ENCODE peak calls at places on chromosomes 16 and 17, in four cellular contexts. J is heart left ventricle, C is fibroblast of lung, N is GM23338. D is an unnamed sample.
A peak's percentile ranks its signal among the peaks of the same experiment; 100 is the strongest.

GRCh38 chr17:44147812-44148211 is 6.1 kb downstream of the HROB start:
- DNase-seq in J (peak; percentile 10), N (no peak), C (no peak), D (no peak)

GRCh38 chr16:11136600-11136999 is 119.4 kb downstream of the SOCS1 start:
- DNase-seq in C (peak; percentile 38), J (peak; percentile 71), N (no peak), D (no peak)

GRCh38 chr17:55735784-55736405 is 13.2 kb upstream of the TMEM100 start:
- DNase-seq in N (peak; percentile 78), C (peak; percentile 54), J (peak; percentile 31), D (no peak)

GRCh38 chr16:77789646-77790370 is 1.4 kb downstream of the VAT1L start:
- DNase-seq in N (peak; percentile 25), J (no peak), C (no peak), D (no peak)

GRCh38 chr17:10698116-10698818 is 873 bp downstream of the ADPRM start:
- DNase-seq in N (peak; percentile 11), C (peak; percentile 18), J (no peak), D (no peak)

GRCh38 chr17:33647976-33648375 is 354.9 kb upstream of the ASIC2 start:
- DNase-seq in C (peak; percentile 7), N (peak; percentile 67), J (no peak), D (no peak)

GRCh38 chr16:10013364-10013763 is 168.9 kb downstream of the GRIN2A start:
- DNase-seq in C (no peak), N (peak; percentile 41), J (no peak), D (no peak)

GRCh38 chr17:73420897-73421296 is 109.1 kb upstream of the CDC42EP4 start:
- DNase-seq in C (peak; percentile 28), J (no peak), N (peak; percentile 62), D (no peak)

GRCh38 chr16:66057056-66057455 is 309.4 kb upstream of the CDH5 start:
- DNase-seq in C (no peak), N (no peak), J (no peak), D (no peak)

GRCh38 chr17:34300652-34301390 is 15.3 kb downstream of the CCL11 start:
- DNase-seq in N (no peak), J (no peak), C (peak; percentile 93), D (no peak)

GRCh38 chr17:79322216-79323123 is 247.8 kb downstream of the ENGASE start:
- DNase-seq in J (no peak), C (no peak), N (no peak), D (no peak)

GRCh38 chr16:24539850-24540484 is 601 bp downstream of the RBBP6 start:
- DNase-seq in C (peak; percentile 61), N (peak; percentile 33), J (peak; percentile 70), D (no peak)

DNA sequence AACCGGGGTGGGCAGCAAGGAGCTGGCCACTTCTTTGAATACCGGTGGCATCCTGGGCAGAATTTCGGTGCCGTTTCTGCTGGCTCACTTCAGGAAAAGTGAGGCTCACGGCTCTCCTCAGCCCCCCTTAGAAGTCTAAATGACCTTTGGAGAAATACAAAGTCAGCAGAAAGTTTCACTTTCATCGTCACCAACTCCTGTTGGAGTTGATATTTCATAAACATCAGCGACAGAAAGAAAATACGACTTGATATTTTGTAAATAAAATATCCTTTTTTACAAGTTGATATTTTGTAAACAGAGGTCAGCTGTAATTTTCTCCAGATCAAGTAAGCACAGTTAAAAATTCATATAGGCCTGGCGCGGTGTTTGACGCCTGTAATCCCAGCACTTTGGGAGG is 781 bp downstream of the ZNF75A start:
- DNase-seq in J (no peak), C (no peak), N (no peak), D (no peak)
- H3K36me3 ChIP-seq in J (peaks cover 29% of the 10 kb centered on the region), C (peaks cover 2% of the 10 kb centered on the region), N (peaks cover 33% of the 10 kb centered on the region), D (peaks cover 6% of the 10 kb centered on the region)

GRCh38 chr17:39763046-39763800 is 25.5 kb downstream of the GRB7 start:
- DNase-seq in J (no peak), N (no peak), C (peak; percentile 71), D (no peak)
- H3K36me3 ChIP-seq in J (no peaks in the 10 kb centered on the region), N (no peaks in the 10 kb centered on the region), C (no peaks in the 10 kb centered on the region), D (no peaks in the 10 kb centered on the region)

GRCh38 chr17:57344261-57344660 is 87.9 kb downstream of the MSI2 start:
- DNase-seq in J (no peak), C (no peak), N (no peak), D (no peak)
- H3K36me3 ChIP-seq in J (no peaks in the 10 kb centered on the region), C (no peaks in the 10 kb centered on the region), N (peaks cover 3% of the 10 kb centered on the region), D (peaks cover 1% of the 10 kb centered on the region)

GRCh38 chr16:31496670-31497069 is 11.5 kb downstream of the RUSF1 start:
- DNase-seq in J (no peak), C (no peak), N (no peak), D (no peak)
- H3K36me3 ChIP-seq in J (peaks cover 9% of the 10 kb centered on the region), C (peaks cover 32% of the 10 kb centered on the region), N (no peaks in the 10 kb centered on the region), D (peaks cover 46% of the 10 kb centered on the region)

D was measured in BJ.